ENCODE peak calls at places on chromosomes 13 and 19, in nine cellular contexts. One of them, this sample, is unnamed. For H3K4me1, the result is how much of the 10 kb centered on the place peaks cover.

GRCh38 chr19:2477732-2478191 is 1.8 kb downstream of the GADD45B start:
- DNase-seq in esophagus muscularis mucosa: no peak
- DNase-seq in sigmoid colon: peak
- DNase-seq in K562: no peak
- DNase-seq in GM12878: no peak
- DNase-seq in H1: no peak
- DNase-seq in upper lobe of left lung: peak
- DNase-seq in transverse colon: peak
- DNase-seq in stomach: no peak
- DNase-seq in this sample: no peak

GRCh38 chr13:52749446-52749845 is 9.8 kb upstream of the CNMD start:
- DNase-seq in esophagus muscularis mucosa: no peak
- DNase-seq in sigmoid colon: no peak
- DNase-seq in K562: no peak
- DNase-seq in GM12878: no peak
- DNase-seq in H1: no peak
- DNase-seq in upper lobe of left lung: no peak
- DNase-seq in transverse colon: no peak
- DNase-seq in stomach: no peak
- DNase-seq in this sample: no peak

GRCh38 chr13:24650157-24650556 is 30.1 kb upstream of the ATP12A start:
- DNase-seq in esophagus muscularis mucosa: no peak
- DNase-seq in sigmoid colon: no peak
- DNase-seq in K562: no peak
- DNase-seq in GM12878: no peak
- DNase-seq in H1: no peak
- DNase-seq in upper lobe of left lung: no peak
- DNase-seq in transverse colon: no peak
- DNase-seq in stomach: no peak
- DNase-seq in this sample: no peak

GRCh38 chr13:113654591-113655357 is 3.2 kb downstream of the ATP4B start:
- DNase-seq in esophagus muscularis mucosa: no peak
- DNase-seq in sigmoid colon: peak
- DNase-seq in K562: no peak
- DNase-seq in GM12878: no peak
- DNase-seq in H1: no peak
- DNase-seq in upper lobe of left lung: peak
- DNase-seq in transverse colon: peak
- DNase-seq in stomach: peak
- DNase-seq in this sample: peak

GRCh38 chr13:47594833-47595232 is 406.2 kb downstream of the SUCLA2 start:
- DNase-seq in esophagus muscularis mucosa: no peak
- DNase-seq in sigmoid colon: no peak
- DNase-seq in K562: no peak
- DNase-seq in GM12878: no peak
- DNase-seq in H1: peak
- DNase-seq in upper lobe of left lung: no peak
- DNase-seq in transverse colon: no peak
- DNase-seq in stomach: no peak
- DNase-seq in this sample: no peak

GRCh38 chr13:94093652-94094310 is 385.7 kb downstream of the DCT start:
- DNase-seq in esophagus muscularis mucosa: no peak
- DNase-seq in sigmoid colon: no peak
- DNase-seq in K562: no peak
- DNase-seq in GM12878: no peak
- DNase-seq in H1: no peak
- DNase-seq in upper lobe of left lung: no peak
- DNase-seq in transverse colon: no peak
- DNase-seq in stomach: no peak
- DNase-seq in this sample: no peak

GRCh38 chr19:10289167-10289835 is 451 bp upstream of the ICAM5 start:
- DNase-seq in esophagus muscularis mucosa: no peak
- DNase-seq in sigmoid colon: no peak
- DNase-seq in K562: peak
- DNase-seq in GM12878: no peak
- DNase-seq in H1: no peak
- DNase-seq in upper lobe of left lung: peak
- DNase-seq in transverse colon: peak
- DNase-seq in stomach: peak
- DNase-seq in this sample: no peak

GRCh38 chr13:97466782-97467181 is 32.8 kb downstream of the RAP2A start:
- DNase-seq in esophagus muscularis mucosa: no peak
- DNase-seq in sigmoid colon: no peak
- DNase-seq in K562: no peak
- DNase-seq in GM12878: no peak
- DNase-seq in H1: no peak
- DNase-seq in upper lobe of left lung: no peak
- DNase-seq in transverse colon: no peak
- DNase-seq in stomach: no peak
- DNase-seq in this sample: no peak

GRCh38 chr19:2132191-2132590 is 19.2 kb downstream of the AP3D1 start:
- DNase-seq in esophagus muscularis mucosa: no peak
- DNase-seq in sigmoid colon: no peak
- DNase-seq in K562: no peak
- DNase-seq in GM12878: no peak
- DNase-seq in H1: no peak
- DNase-seq in upper lobe of left lung: peak
- DNase-seq in transverse colon: no peak
- DNase-seq in stomach: no peak
- DNase-seq in this sample: no peak

GRCh38 chr13:26011996-26012688 is 39.7 kb downstream of the SHISA2 start:
- DNase-seq in esophagus muscularis mucosa: no peak
- DNase-seq in sigmoid colon: no peak
- DNase-seq in K562: no peak
- DNase-seq in GM12878: no peak
- DNase-seq in H1: no peak
- DNase-seq in upper lobe of left lung: peak
- DNase-seq in transverse colon: no peak
- DNase-seq in stomach: no peak
- DNase-seq in this sample: no peak

GRCh38 chr13:110458594-110459365 is 102.7 kb downstream of the RAB20 start:
- DNase-seq in esophagus muscularis mucosa: no peak
- DNase-seq in sigmoid colon: no peak
- DNase-seq in K562: no peak
- DNase-seq in GM12878: no peak
- DNase-seq in H1: no peak
- DNase-seq in upper lobe of left lung: no peak
- DNase-seq in transverse colon: no peak
- DNase-seq in stomach: no peak
- DNase-seq in this sample: no peak

GRCh38 chr19:20077791-20078463 is at the start of gene ZNF90:
- DNase-seq in esophagus muscularis mucosa: peak
- DNase-seq in sigmoid colon: peak
- DNase-seq in K562: peak
- DNase-seq in GM12878: peak
- DNase-seq in H1: peak
- DNase-seq in upper lobe of left lung: peak
- DNase-seq in transverse colon: peak
- DNase-seq in stomach: peak
- DNase-seq in this sample: peak

GRCh38 chr13:36981156-36981743 is 17.9 kb downstream of the ALG5 start:
- DNase-seq in esophagus muscularis mucosa: no peak
- DNase-seq in sigmoid colon: no peak
- DNase-seq in K562: peak
- DNase-seq in GM12878: no peak
- DNase-seq in H1: no peak
- DNase-seq in upper lobe of left lung: no peak
- DNase-seq in transverse colon: no peak
- DNase-seq in stomach: no peak
- DNase-seq in this sample: no peak

GRCh38 chr19:35073941-35074340 is 32.4 kb downstream of the HPN start:
- DNase-seq in esophagus muscularis mucosa: no peak
- DNase-seq in sigmoid colon: no peak
- DNase-seq in K562: no peak
- DNase-seq in GM12878: no peak
- DNase-seq in H1: no peak
- DNase-seq in upper lobe of left lung: peak
- DNase-seq in transverse colon: no peak
- DNase-seq in stomach: no peak
- DNase-seq in this sample: no peak

GRCh38 chr13:44293908-44294735 is 79.5 kb upstream of the SERP2 start:
- DNase-seq in esophagus muscularis mucosa: no peak
- DNase-seq in sigmoid colon: no peak
- DNase-seq in K562: no peak
- DNase-seq in GM12878: no peak
- DNase-seq in H1: no peak
- DNase-seq in upper lobe of left lung: no peak
- DNase-seq in transverse colon: no peak
- DNase-seq in stomach: no peak
- DNase-seq in this sample: no peak

GRCh38 chr13:78476910-78477309 is 126.4 kb downstream of the POU4F1 start:
- DNase-seq in esophagus muscularis mucosa: no peak
- DNase-seq in sigmoid colon: no peak
- DNase-seq in K562: no peak
- DNase-seq in GM12878: no peak
- DNase-seq in H1: no peak
- DNase-seq in upper lobe of left lung: no peak
- DNase-seq in transverse colon: no peak
- DNase-seq in stomach: no peak
- DNase-seq in this sample: no peak

GRCh38 chr19:7550987-7551761 is 15.7 kb downstream of the PNPLA6 start:
- DNase-seq in esophagus muscularis mucosa: no peak
- DNase-seq in sigmoid colon: peak
- DNase-seq in K562: peak
- DNase-seq in GM12878: no peak
- DNase-seq in H1: peak
- DNase-seq in upper lobe of left lung: peak
- DNase-seq in transverse colon: peak
- DNase-seq in stomach: peak
- DNase-seq in this sample: no peak

GRCh38 chr13:95643471-95643813 is 1.1 kb downstream of the DZIP1 start:
- DNase-seq in esophagus muscularis mucosa: no peak
- DNase-seq in sigmoid colon: no peak
- DNase-seq in K562: no peak
- DNase-seq in GM12878: no peak
- DNase-seq in H1: no peak
- DNase-seq in upper lobe of left lung: no peak
- DNase-seq in transverse colon: no peak
- DNase-seq in stomach: no peak
- DNase-seq in this sample: no peak

GRCh38 chr19:46718157-46718933 is 1.4 kb upstream of the PRKD2 start:
- DNase-seq in esophagus muscularis mucosa: no peak
- DNase-seq in sigmoid colon: no peak
- DNase-seq in K562: no peak
- DNase-seq in GM12878: peak
- DNase-seq in H1: no peak
- DNase-seq in upper lobe of left lung: no peak
- DNase-seq in transverse colon: peak
- DNase-seq in stomach: peak
- DNase-seq in this sample: no peak
- TF ChIP-seq EP300 in esophagus muscularis mucosa: no peak
- TF ChIP-seq EP300 in sigmoid colon: no peak
- TF ChIP-seq EP300 in K562: no peak
- TF ChIP-seq EP300 in GM12878: peak
- TF ChIP-seq EP300 in H1: no peak
- TF ChIP-seq EP300 in upper lobe of left lung: no peak
- TF ChIP-seq EP300 in transverse colon: no peak
- TF ChIP-seq EP300 in stomach: no peak
- TF ChIP-seq EP300 in this sample: no peak

GRCh38 chr13:34618654-34619053 is 323.4 kb upstream of the NBEA start:
- DNase-seq in esophagus muscularis mucosa: peak
- DNase-seq in sigmoid colon: no peak
- DNase-seq in K562: no peak
- DNase-seq in GM12878: no peak
- DNase-seq in H1: no peak
- DNase-seq in upper lobe of left lung: no peak
- DNase-seq in transverse colon: no peak
- DNase-seq in stomach: no peak
- DNase-seq in this sample: no peak
- H3K4me3 ChIP-seq in esophagus muscularis mucosa: no peak
- H3K4me3 ChIP-seq in sigmoid colon: no peak
- H3K4me3 ChIP-seq in K562: no peak
- H3K4me3 ChIP-seq in GM12878: no peak
- H3K4me3 ChIP-seq in H1: no peak
- H3K4me3 ChIP-seq in upper lobe of left lung: no peak
- H3K4me3 ChIP-seq in transverse colon: no peak
- H3K4me3 ChIP-seq in stomach: no peak
- H3K4me3 ChIP-seq in this sample: no peak

GRCh38 chr13:91347996-91348905 is 764 bp downstream of the MIR17HG start:
- DNase-seq in esophagus muscularis mucosa: no peak
- DNase-seq in sigmoid colon: peak
- DNase-seq in K562: peak
- DNase-seq in GM12878: no peak
- DNase-seq in H1: no peak
- DNase-seq in upper lobe of left lung: peak
- DNase-seq in transverse colon: peak
- DNase-seq in stomach: peak
- DNase-seq in this sample: peak
- H3K4me1 ChIP-seq in esophagus muscularis mucosa: under half
- H3K4me1 ChIP-seq in sigmoid colon: under half
- H3K4me1 ChIP-seq in K562: under half
- H3K4me1 ChIP-seq in GM12878: under half
- H3K4me1 ChIP-seq in H1: under half
- H3K4me1 ChIP-seq in upper lobe of left lung: under half
- H3K4me1 ChIP-seq in transverse colon: under half
- H3K4me1 ChIP-seq in stomach: under half
- H3K4me1 ChIP-seq in this sample: under half

GRCh38 chr19:50894478-50895356 is 16.5 kb downstream of the KLK4 start:
- DNase-seq in esophagus muscularis mucosa: no peak
- DNase-seq in sigmoid colon: peak
- DNase-seq in K562: no peak
- DNase-seq in GM12878: no peak
- DNase-seq in H1: no peak
- DNase-seq in upper lobe of left lung: peak
- DNase-seq in transverse colon: no peak
- DNase-seq in stomach: no peak
- DNase-seq in this sample: no peak

GRCh38 chr19:50890422-50891252 is 17.4 kb downstream of the KLK2 start:
- DNase-seq in esophagus muscularis mucosa: no peak
- DNase-seq in sigmoid colon: no peak
- DNase-seq in K562: no peak
- DNase-seq in GM12878: peak
- DNase-seq in H1: no peak
- DNase-seq in upper lobe of left lung: no peak
- DNase-seq in transverse colon: no peak
- DNase-seq in stomach: no peak
- DNase-seq in this sample: no peak

GRCh38 chr19:50891253-50891625 is 18.0 kb downstream of the KLK2 start:
- DNase-seq in esophagus muscularis mucosa: no peak
- DNase-seq in sigmoid colon: no peak
- DNase-seq in K562: no peak
- DNase-seq in GM12878: no peak
- DNase-seq in H1: no peak
- DNase-seq in upper lobe of left lung: no peak
- DNase-seq in transverse colon: no peak
- DNase-seq in stomach: no peak
- DNase-seq in this sample: no peak

GRCh38 chr19:50893047-50893737 is 18.0 kb downstream of the KLK4 start:
- DNase-seq in esophagus muscularis mucosa: no peak
- DNase-seq in sigmoid colon: no peak
- DNase-seq in K562: peak
- DNase-seq in GM12878: no peak
- DNase-seq in H1: no peak
- DNase-seq in upper lobe of left lung: no peak
- DNase-seq in transverse colon: no peak
- DNase-seq in stomach: no peak
- DNase-seq in this sample: no peak

DNA sequence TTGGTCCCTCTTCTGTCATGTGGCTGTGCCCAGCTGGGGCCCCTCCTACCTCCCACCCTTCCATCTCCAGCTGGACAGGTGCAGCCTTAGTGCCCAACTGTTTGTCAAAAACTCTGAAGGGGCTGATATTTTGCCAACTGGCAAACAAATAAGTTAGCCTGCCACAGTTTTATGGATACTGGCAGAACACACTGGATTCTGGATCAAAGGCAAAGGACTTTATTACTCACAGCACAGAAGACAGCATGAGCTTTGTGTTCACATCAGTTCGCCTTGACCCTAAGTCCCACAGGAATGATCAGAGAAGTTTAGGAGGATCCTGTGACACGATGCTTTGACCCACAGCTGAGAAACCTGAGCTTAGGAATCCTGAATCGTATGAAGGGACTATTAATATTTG is 16.4 kb downstream of the KLK2 start:
- DNase-seq in esophagus muscularis mucosa: no peak
- DNase-seq in sigmoid colon: no peak
- DNase-seq in K562: no peak
- DNase-seq in GM12878: no peak
- DNase-seq in H1: no peak
- DNase-seq in upper lobe of left lung: no peak
- DNase-seq in transverse colon: no peak
- DNase-seq in stomach: no peak
- DNase-seq in this sample: no peak
- TF ChIP-seq EP300 in esophagus muscularis mucosa: no peak
- TF ChIP-seq EP300 in sigmoid colon: no peak
- TF ChIP-seq EP300 in K562: no peak
- TF ChIP-seq EP300 in GM12878: no peak
- TF ChIP-seq EP300 in H1: no peak
- TF ChIP-seq EP300 in upper lobe of left lung: no peak
- TF ChIP-seq EP300 in transverse colon: no peak
- TF ChIP-seq EP300 in stomach: no peak
- TF ChIP-seq EP300 in this sample: no peak

This sample was measured in tibial nerve.